ENCODE peak calls at places on chromosomes 13 and 19, in eight cellular contexts. Y, F, U, N, W, A, K and J are unnamed samples.

GRCh38 chr13:46071590-46072249 is 19.2 kb upstream of the ZC3H13 start:
- DNase-seq in Y (no peak), F (no peak), U (no peak), N (peak), W (no peak), A (no peak), K (no peak), J (peak)

GRCh38 chr13:98142427-98143156 is at the start of gene FARP1:
- DNase-seq in Y (peak), F (peak), U (peak), N (peak), W (peak), A (no peak), K (peak), J (peak)

GRCh38 chr13:62337109-62337880 is 921.6 kb upstream of the PCDH20 start:
- DNase-seq in Y (no peak), F (no peak), U (no peak), N (no peak), W (no peak), A (no peak), K (no peak), J (no peak)

GRCh38 chr13:36251528-36251927 is 37.2 kb upstream of the SOHLH2 start:
- DNase-seq in Y (no peak), F (no peak), U (no peak), N (peak), W (no peak), A (no peak), K (no peak), J (no peak)

GRCh38 chr13:26377038-26377437 is 123.1 kb downstream of the CDK8 start:
- DNase-seq in Y (no peak), F (no peak), U (no peak), N (peak), W (no peak), A (no peak), K (no peak), J (peak)

GRCh38 chr13:80235559-80236296 is 105.2 kb downstream of the SPRY2 start:
- DNase-seq in Y (no peak), F (peak), U (no peak), N (peak), W (no peak), A (no peak), K (no peak), J (no peak)

GRCh38 chr13:45370922-45371406 is 30.0 kb upstream of the TPT1 start:
- DNase-seq in Y (peak), F (peak), U (peak), N (peak), W (peak), A (no peak), K (peak), J (peak)

GRCh38 chr13:41610426-41610825 is 153.1 kb downstream of the RGCC start:
- DNase-seq in Y (no peak), F (no peak), U (no peak), N (no peak), W (peak), A (no peak), K (peak), J (no peak)

GRCh38 chr19:6602729-6603114 is 11.8 kb upstream of the CD70 start:
- DNase-seq in Y (no peak), F (no peak), U (no peak), N (no peak), W (no peak), A (no peak), K (no peak), J (no peak)

GRCh38 chr19:35135389-35135909 is 590 bp upstream of the LGI4 start:
- DNase-seq in Y (peak), F (peak), U (peak), N (peak), W (peak), A (no peak), K (peak), J (peak)

GRCh38 chr19:8148410-8149231 is 771 bp downstream of the FBN3 start:
- DNase-seq in Y (no peak), F (no peak), U (no peak), N (no peak), W (no peak), A (no peak), K (no peak), J (no peak)

GRCh38 chr19:54186934-54187381 is 2.4 kb downstream of the MBOAT7 start:
- DNase-seq in Y (peak), F (peak), U (peak), N (no peak), W (peak), A (no peak), K (no peak), J (no peak)

GRCh38 chr19:41249707-41250423 is 14.3 kb upstream of the HNRNPUL1 start:
- DNase-seq in Y (no peak), F (no peak), U (no peak), N (no peak), W (no peak), A (no peak), K (no peak), J (no peak)

GRCh38 chr13:54682184-54682583 is 1653.6 kb downstream of the OLFM4 start:
- DNase-seq in Y (no peak), F (no peak), U (no peak), N (no peak), W (no peak), A (no peak), K (no peak), J (no peak)

GRCh38 chr13:73220966-73221720 is 162.3 kb downstream of the KLF5 start:
- DNase-seq in Y (no peak), F (peak), U (no peak), N (peak), W (no peak), A (no peak), K (no peak), J (peak)

DNA sequence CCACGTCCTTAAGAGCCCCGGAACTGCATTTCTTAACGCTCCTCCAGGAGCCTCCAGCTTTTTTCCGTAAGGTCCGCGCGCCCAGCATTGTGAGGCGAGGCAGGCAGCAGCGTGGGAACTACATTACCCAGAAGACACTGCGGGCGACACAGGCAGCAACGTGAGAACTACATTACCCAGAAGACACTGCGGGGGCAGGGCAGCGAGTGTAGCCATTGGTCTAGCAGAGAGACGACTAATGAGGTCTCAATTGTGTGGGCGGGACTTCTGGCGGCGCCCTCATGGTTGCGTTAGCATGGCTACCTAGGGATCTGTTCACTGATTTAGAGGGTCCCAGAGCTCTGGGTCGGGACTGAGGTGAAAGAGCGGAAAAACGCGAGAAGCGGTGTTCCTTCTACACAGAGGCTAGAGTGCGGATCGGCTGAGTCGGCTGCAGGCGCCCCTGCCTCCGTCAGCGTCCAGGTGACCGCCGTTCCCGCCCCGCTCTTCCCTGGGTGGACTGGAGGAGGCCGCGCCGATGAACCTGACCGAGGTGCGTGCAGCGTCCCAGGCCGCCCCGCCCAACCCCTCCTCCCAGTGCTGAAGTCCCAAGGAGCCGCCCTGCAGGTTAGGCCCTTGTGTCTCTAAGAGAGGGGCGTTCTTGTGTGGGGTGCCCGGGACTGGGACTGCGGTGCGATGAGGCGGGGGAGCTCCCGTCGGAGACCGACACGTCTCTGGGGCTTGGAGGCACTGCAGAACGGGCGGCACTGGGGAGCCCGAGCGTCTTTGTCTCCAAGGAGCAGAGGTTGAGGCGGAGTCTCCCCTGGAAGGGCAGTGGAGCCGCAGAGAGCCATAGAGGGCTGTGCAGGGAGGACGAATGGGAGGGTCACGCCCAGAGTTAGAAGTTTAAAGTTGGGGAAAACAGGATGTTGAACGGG is at the start of gene ZNF749:
- DNase-seq in Y (peak), F (peak), U (peak), N (peak), W (peak), A (peak), K (peak), J (peak)
- TF ChIP-seq POLR2A in Y (no peak), F (peak), U (no peak), N (peak), W (no peak), A (no peak), K (peak), J (peak)

DNA sequence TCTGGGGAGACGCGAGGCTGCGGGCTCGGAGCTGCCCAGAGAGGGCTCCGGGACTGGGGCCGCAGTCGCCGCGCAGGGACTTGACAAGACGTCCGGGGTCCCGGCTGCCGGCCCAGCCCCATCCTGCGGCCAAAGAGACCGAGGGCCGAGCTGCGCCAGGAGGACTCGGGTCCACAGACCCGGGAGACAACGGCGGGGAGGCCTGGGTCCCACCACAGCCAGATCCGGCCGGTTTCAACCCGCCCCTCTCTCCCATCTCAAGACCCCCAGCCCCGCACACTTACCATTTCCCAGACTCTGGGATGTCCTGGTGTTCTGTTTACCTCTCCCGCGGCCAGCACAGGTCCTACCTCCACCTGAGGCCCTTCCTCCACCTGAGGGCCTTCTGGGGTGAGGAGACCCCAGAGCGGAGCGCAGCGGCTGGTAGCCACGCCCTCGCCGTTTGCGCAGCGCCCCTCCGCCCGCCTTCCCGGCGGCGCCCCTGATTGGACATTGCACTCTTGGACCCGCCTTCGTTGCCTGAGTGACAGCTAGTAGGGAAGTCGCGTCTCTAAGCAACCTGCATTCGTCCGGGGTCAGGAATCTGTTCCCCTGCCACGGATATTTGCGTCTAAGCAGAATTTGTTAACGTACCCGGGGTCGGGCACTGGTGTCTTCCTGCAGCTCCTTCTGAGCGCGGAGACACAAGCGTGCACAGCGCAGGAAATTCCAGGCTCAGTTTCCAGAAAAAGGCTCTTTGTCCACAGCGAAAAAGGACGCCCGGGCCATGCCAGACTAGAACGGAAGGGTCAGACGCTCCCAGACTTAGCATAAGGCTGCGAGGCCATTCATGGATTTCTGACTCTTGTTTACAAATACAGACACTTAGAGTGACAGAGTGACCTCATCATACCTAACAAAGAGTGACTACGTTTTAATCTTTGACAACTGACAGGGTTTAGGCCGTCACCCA is at the start of gene ZNF709:
- DNase-seq in Y (peak), F (peak), U (peak), N (peak), W (peak), A (peak), K (peak), J (peak)
- TF ChIP-seq POLR2A in Y (no peak), F (peak), U (no peak), N (no peak), W (peak), A (no peak), K (peak), J (no peak)

DNA sequence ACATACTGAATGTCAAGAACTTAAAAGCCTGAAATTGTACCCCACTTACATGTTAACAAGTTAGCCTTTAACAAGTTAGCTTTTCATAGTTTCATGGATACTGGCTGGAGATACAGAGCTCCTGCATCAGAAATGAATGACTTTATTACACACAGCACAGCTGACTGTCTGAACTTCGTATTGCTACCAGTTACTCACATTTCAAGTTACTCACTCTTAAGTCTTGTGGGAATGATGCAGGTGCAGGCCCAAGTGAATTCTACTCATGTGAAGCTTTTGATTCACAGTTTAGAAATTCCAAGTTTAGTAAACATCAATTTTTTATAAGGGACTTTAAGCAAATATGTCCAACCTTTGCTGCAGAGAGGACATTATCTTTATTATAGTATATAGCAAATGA is 762.2 kb upstream of the PRR20A start:
- DNase-seq in Y (no peak), F (no peak), U (no peak), N (no peak), W (no peak), A (no peak), K (no peak), J (no peak)
- TF ChIP-seq POLR2A in Y (no peak), F (no peak), U (no peak), N (no peak), W (no peak), A (no peak), K (no peak), J (no peak)

GRCh38 chr19:2266183-2266993 is 10.2 kb upstream of the JSRP1 start:
- DNase-seq in Y (peak), F (peak), U (peak), N (peak), W (peak), A (peak), K (peak), J (peak)
- TF ChIP-seq POLR2A in Y (no peak), F (no peak), U (no peak), N (no peak), W (no peak), A (no peak), K (no peak), J (peak)

DNA sequence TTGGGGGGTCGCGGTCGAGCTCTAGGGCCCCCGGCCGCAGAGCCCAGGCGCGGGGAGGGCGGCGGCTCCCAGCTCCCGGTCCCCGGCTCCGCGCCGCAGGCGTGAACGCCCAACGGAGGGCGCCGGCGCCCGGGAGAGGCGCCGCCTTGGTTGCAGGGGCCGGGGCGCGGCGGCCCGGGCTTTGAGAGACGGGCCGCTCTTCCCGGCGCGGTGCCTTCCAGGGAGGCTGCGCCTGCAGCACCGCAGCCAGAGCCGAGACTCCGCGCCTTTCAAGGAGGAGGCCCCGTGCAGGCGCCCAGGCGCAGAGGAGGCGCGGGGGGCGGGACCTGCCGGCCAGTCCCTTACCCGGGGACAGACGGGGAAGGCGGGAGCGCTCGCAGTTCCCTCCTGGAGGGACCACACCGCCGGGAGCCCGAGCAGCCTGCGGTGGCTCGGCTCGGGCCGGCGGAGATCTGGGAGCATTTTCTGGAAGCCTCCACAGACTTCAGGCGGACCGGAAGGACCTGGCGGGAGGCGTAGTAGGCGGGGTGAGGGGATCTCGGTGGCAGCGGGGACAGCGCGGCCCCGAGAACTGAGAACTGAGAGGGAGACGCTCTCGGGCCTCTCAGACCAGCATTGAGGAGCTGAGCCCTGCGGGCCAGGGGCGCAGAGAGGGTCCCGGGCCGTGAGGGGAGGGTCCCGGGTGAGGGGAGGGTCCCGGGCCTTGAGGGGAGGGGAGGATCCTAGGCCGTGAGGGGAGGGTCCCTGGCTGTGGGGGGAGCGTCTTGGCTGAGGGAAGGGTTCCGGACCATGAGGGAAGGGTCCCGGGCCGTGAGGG is 25.5 kb upstream of the MCF2L start:
- DNase-seq in Y (peak), F (peak), U (peak), N (peak), W (peak), A (no peak), K (peak), J (peak)
- TF ChIP-seq POLR2A in Y (no peak), F (no peak), U (no peak), N (no peak), W (no peak), A (no peak), K (peak), J (no peak)

DNA sequence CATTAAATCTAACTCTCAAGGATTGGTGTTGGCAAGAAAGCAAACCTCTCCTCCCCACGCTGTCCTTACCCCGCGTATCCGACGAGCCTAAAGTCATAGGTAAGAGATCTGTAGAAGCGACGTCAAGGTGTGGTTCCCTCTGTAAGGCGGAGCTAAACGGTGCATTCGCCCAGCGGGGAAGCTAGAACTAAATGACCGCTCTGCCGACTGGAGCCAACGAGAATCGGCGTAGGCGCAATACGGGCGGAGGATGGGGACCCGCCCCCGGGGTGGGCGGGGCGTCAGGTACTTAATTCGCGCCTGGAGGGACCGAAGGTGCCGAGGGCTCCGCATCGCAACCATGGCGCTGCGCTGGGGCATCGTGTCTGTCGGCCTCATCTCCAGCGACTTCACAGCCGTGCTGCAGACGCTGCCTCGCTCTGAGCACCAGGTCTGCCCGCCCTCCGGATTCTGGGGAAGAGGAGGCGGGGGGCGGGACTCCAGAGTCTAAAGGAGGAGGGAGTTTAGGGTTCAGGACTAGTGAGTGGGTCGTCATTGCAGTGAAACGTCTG is at the start of gene DHDH:
- DNase-seq in Y (peak), F (peak), U (peak), N (peak), W (peak), A (no peak), K (peak), J (peak)
- TF ChIP-seq POLR2A in Y (no peak), F (no peak), U (no peak), N (no peak), W (no peak), A (no peak), K (peak), J (peak)